ENCODE peak calls at places on chromosome 1, in seven cellular contexts. One of them, this sample, is unnamed.

GRCh38 chr1:153659656-153660055 is 1.2 kb downstream of the SNAPIN start:
- DNase-seq in nephron progenitor cell: no peak
- DNase-seq in GM20000: no peak
- DNase-seq in Calu3: no peak
- DNase-seq in kidney: no peak
- DNase-seq in heart left ventricle: no peak
- DNase-seq in activated B cell treated with CpG ODN at 0.5 μM for 24 hours: no peak
- DNase-seq in this sample: no peak

GRCh38 chr1:201295861-201296260 is 12.6 kb downstream of the PKP1 start:
- DNase-seq in nephron progenitor cell: no peak
- DNase-seq in GM20000: no peak
- DNase-seq in Calu3: no peak
- DNase-seq in kidney: no peak
- DNase-seq in heart left ventricle: no peak
- DNase-seq in activated B cell treated with CpG ODN at 0.5 μM for 24 hours: no peak
- DNase-seq in this sample: no peak

GRCh38 chr1:27633640-27634165 is 1.3 kb downstream of the FGR start:
- DNase-seq in nephron progenitor cell: no peak
- DNase-seq in GM20000: no peak
- DNase-seq in Calu3: no peak
- DNase-seq in kidney: no peak
- DNase-seq in heart left ventricle: no peak
- DNase-seq in activated B cell treated with CpG ODN at 0.5 μM for 24 hours: no peak
- DNase-seq in this sample: no peak

GRCh38 chr1:109804660-109805059 is 40.9 kb upstream of the EPS8L3 start:
- DNase-seq in nephron progenitor cell: no peak
- DNase-seq in GM20000: no peak
- DNase-seq in Calu3: no peak
- DNase-seq in kidney: no peak
- DNase-seq in heart left ventricle: no peak
- DNase-seq in activated B cell treated with CpG ODN at 0.5 μM for 24 hours: no peak
- DNase-seq in this sample: no peak

GRCh38 chr1:88973520-88974137 is 18.8 kb downstream of the KYAT3 start:
- DNase-seq in nephron progenitor cell: no peak
- DNase-seq in GM20000: peak
- DNase-seq in Calu3: no peak
- DNase-seq in kidney: no peak
- DNase-seq in heart left ventricle: no peak
- DNase-seq in activated B cell treated with CpG ODN at 0.5 μM for 24 hours: no peak
- DNase-seq in this sample: no peak

GRCh38 chr1:77407738-77408375 is 126.0 kb downstream of the AK5 start:
- DNase-seq in nephron progenitor cell: no peak
- DNase-seq in GM20000: no peak
- DNase-seq in Calu3: no peak
- DNase-seq in kidney: no peak
- DNase-seq in heart left ventricle: no peak
- DNase-seq in activated B cell treated with CpG ODN at 0.5 μM for 24 hours: no peak
- DNase-seq in this sample: no peak

GRCh38 chr1:244780311-244780710 is 55.1 kb upstream of the COX20 start:
- DNase-seq in nephron progenitor cell: no peak
- DNase-seq in GM20000: no peak
- DNase-seq in Calu3: no peak
- DNase-seq in kidney: no peak
- DNase-seq in heart left ventricle: no peak
- DNase-seq in activated B cell treated with CpG ODN at 0.5 μM for 24 hours: no peak
- DNase-seq in this sample: no peak

GRCh38 chr1:234326493-234327366 is 46.5 kb upstream of the COA6 start:
- DNase-seq in nephron progenitor cell: peak
- DNase-seq in GM20000: peak
- DNase-seq in Calu3: peak
- DNase-seq in kidney: no peak
- DNase-seq in heart left ventricle: no peak
- DNase-seq in activated B cell treated with CpG ODN at 0.5 μM for 24 hours: peak
- DNase-seq in this sample: no peak

GRCh38 chr1:178093958-178094751 is at the start of gene RASAL2:
- DNase-seq in nephron progenitor cell: peak
- DNase-seq in GM20000: peak
- DNase-seq in Calu3: peak
- DNase-seq in kidney: peak
- DNase-seq in heart left ventricle: peak
- DNase-seq in activated B cell treated with CpG ODN at 0.5 μM for 24 hours: peak
- DNase-seq in this sample: peak

GRCh38 chr1:47658161-47658920 is 220.5 kb downstream of the FOXD2 start:
- DNase-seq in nephron progenitor cell: no peak
- DNase-seq in GM20000: no peak
- DNase-seq in Calu3: no peak
- DNase-seq in kidney: no peak
- DNase-seq in heart left ventricle: no peak
- DNase-seq in activated B cell treated with CpG ODN at 0.5 μM for 24 hours: no peak
- DNase-seq in this sample: peak

GRCh38 chr1:168430348-168430747 is 113.4 kb downstream of the XCL2 start:
- DNase-seq in nephron progenitor cell: no peak
- DNase-seq in GM20000: no peak
- DNase-seq in Calu3: no peak
- DNase-seq in kidney: peak
- DNase-seq in heart left ventricle: no peak
- DNase-seq in activated B cell treated with CpG ODN at 0.5 μM for 24 hours: no peak
- DNase-seq in this sample: no peak

GRCh38 chr1:117324357-117324756 is 42.9 kb upstream of the MAN1A2 start:
- DNase-seq in nephron progenitor cell: no peak
- DNase-seq in GM20000: no peak
- DNase-seq in Calu3: no peak
- DNase-seq in kidney: no peak
- DNase-seq in heart left ventricle: no peak
- DNase-seq in activated B cell treated with CpG ODN at 0.5 μM for 24 hours: no peak
- DNase-seq in this sample: no peak

GRCh38 chr1:211210052-211210451 is 49.1 kb upstream of the RCOR3 start:
- DNase-seq in nephron progenitor cell: no peak
- DNase-seq in GM20000: no peak
- DNase-seq in Calu3: no peak
- DNase-seq in kidney: no peak
- DNase-seq in heart left ventricle: no peak
- DNase-seq in activated B cell treated with CpG ODN at 0.5 μM for 24 hours: no peak
- DNase-seq in this sample: no peak

GRCh38 chr1:220879509-220880366 is 495 bp downstream of the HLX start:
- DNase-seq in nephron progenitor cell: peak
- DNase-seq in GM20000: peak
- DNase-seq in Calu3: peak
- DNase-seq in kidney: peak
- DNase-seq in heart left ventricle: peak
- DNase-seq in activated B cell treated with CpG ODN at 0.5 μM for 24 hours: peak
- DNase-seq in this sample: no peak

GRCh38 chr1:220876511-220877347 is 2.5 kb upstream of the HLX start:
- DNase-seq in nephron progenitor cell: peak
- DNase-seq in GM20000: peak
- DNase-seq in Calu3: no peak
- DNase-seq in kidney: peak
- DNase-seq in heart left ventricle: peak
- DNase-seq in activated B cell treated with CpG ODN at 0.5 μM for 24 hours: peak
- DNase-seq in this sample: no peak

GRCh38 chr1:220879090-220879508 is at the start of gene HLX:
- DNase-seq in nephron progenitor cell: peak
- DNase-seq in GM20000: peak
- DNase-seq in Calu3: peak
- DNase-seq in kidney: peak
- DNase-seq in heart left ventricle: peak
- DNase-seq in activated B cell treated with CpG ODN at 0.5 μM for 24 hours: peak
- DNase-seq in this sample: no peak

GRCh38 chr1:220877348-220878095 is 1.7 kb upstream of the HLX start:
- DNase-seq in nephron progenitor cell: no peak
- DNase-seq in GM20000: no peak
- DNase-seq in Calu3: no peak
- DNase-seq in kidney: no peak
- DNase-seq in heart left ventricle: no peak
- DNase-seq in activated B cell treated with CpG ODN at 0.5 μM for 24 hours: no peak
- DNase-seq in this sample: no peak

GRCh38 chr1:220878223-220879081 is 791 bp upstream of the HLX start:
- DNase-seq in nephron progenitor cell: peak
- DNase-seq in GM20000: peak
- DNase-seq in Calu3: no peak
- DNase-seq in kidney: peak
- DNase-seq in heart left ventricle: peak
- DNase-seq in activated B cell treated with CpG ODN at 0.5 μM for 24 hours: no peak
- DNase-seq in this sample: no peak
- TF ChIP-seq CTCF in nephron progenitor cell: no peak
- TF ChIP-seq CTCF in GM20000: no peak
- TF ChIP-seq CTCF in Calu3: no peak
- TF ChIP-seq CTCF in kidney: no peak
- TF ChIP-seq CTCF in heart left ventricle: no peak
- TF ChIP-seq CTCF in activated B cell treated with CpG ODN at 0.5 μM for 24 hours: no peak
- TF ChIP-seq CTCF in this sample: no peak

GRCh38 chr1:71586030-71586429 is 505.2 kb upstream of the ZRANB2 start:
- DNase-seq in nephron progenitor cell: no peak
- DNase-seq in GM20000: no peak
- DNase-seq in Calu3: no peak
- DNase-seq in kidney: no peak
- DNase-seq in heart left ventricle: no peak
- DNase-seq in activated B cell treated with CpG ODN at 0.5 μM for 24 hours: no peak
- DNase-seq in this sample: no peak
- TF ChIP-seq CTCF in nephron progenitor cell: no peak
- TF ChIP-seq CTCF in GM20000: no peak
- TF ChIP-seq CTCF in Calu3: no peak
- TF ChIP-seq CTCF in kidney: no peak
- TF ChIP-seq CTCF in heart left ventricle: no peak
- TF ChIP-seq CTCF in activated B cell treated with CpG ODN at 0.5 μM for 24 hours: no peak
- TF ChIP-seq CTCF in this sample: no peak

GRCh38 chr1:20168547-20169491 is 17.1 kb upstream of the UBXN10 start:
- DNase-seq in nephron progenitor cell: peak
- DNase-seq in GM20000: no peak
- DNase-seq in Calu3: no peak
- DNase-seq in kidney: peak
- DNase-seq in heart left ventricle: peak
- DNase-seq in activated B cell treated with CpG ODN at 0.5 μM for 24 hours: no peak
- DNase-seq in this sample: no peak

GRCh38 chr1:20165522-20165951 is 20.4 kb upstream of the UBXN10 start:
- DNase-seq in nephron progenitor cell: no peak
- DNase-seq in GM20000: no peak
- DNase-seq in Calu3: no peak
- DNase-seq in kidney: peak
- DNase-seq in heart left ventricle: peak
- DNase-seq in activated B cell treated with CpG ODN at 0.5 μM for 24 hours: no peak
- DNase-seq in this sample: no peak

GRCh38 chr1:20167126-20167525 is 18.8 kb upstream of the UBXN10 start:
- DNase-seq in nephron progenitor cell: no peak
- DNase-seq in GM20000: no peak
- DNase-seq in Calu3: no peak
- DNase-seq in kidney: peak
- DNase-seq in heart left ventricle: no peak
- DNase-seq in activated B cell treated with CpG ODN at 0.5 μM for 24 hours: no peak
- DNase-seq in this sample: no peak

GRCh38 chr1:20166047-20166446 is 19.8 kb upstream of the UBXN10 start:
- DNase-seq in nephron progenitor cell: no peak
- DNase-seq in GM20000: no peak
- DNase-seq in Calu3: no peak
- DNase-seq in kidney: peak
- DNase-seq in heart left ventricle: peak
- DNase-seq in activated B cell treated with CpG ODN at 0.5 μM for 24 hours: no peak
- DNase-seq in this sample: no peak

GRCh38 chr1:20164694-20165202 is 21.1 kb upstream of the UBXN10 start:
- DNase-seq in nephron progenitor cell: no peak
- DNase-seq in GM20000: no peak
- DNase-seq in Calu3: no peak
- DNase-seq in kidney: peak
- DNase-seq in heart left ventricle: peak
- DNase-seq in activated B cell treated with CpG ODN at 0.5 μM for 24 hours: no peak
- DNase-seq in this sample: no peak
- TF ChIP-seq CTCF in nephron progenitor cell: no peak
- TF ChIP-seq CTCF in GM20000: no peak
- TF ChIP-seq CTCF in Calu3: no peak
- TF ChIP-seq CTCF in kidney: no peak
- TF ChIP-seq CTCF in heart left ventricle: no peak
- TF ChIP-seq CTCF in activated B cell treated with CpG ODN at 0.5 μM for 24 hours: no peak
- TF ChIP-seq CTCF in this sample: no peak

GRCh38 chr1:41242645-41243171 is 602 bp upstream of the SCMH1 start:
- DNase-seq in nephron progenitor cell: no peak
- DNase-seq in GM20000: no peak
- DNase-seq in Calu3: no peak
- DNase-seq in kidney: no peak
- DNase-seq in heart left ventricle: no peak
- DNase-seq in activated B cell treated with CpG ODN at 0.5 μM for 24 hours: no peak
- DNase-seq in this sample: no peak
- TF ChIP-seq CTCF in nephron progenitor cell: no peak
- TF ChIP-seq CTCF in GM20000: no peak
- TF ChIP-seq CTCF in Calu3: no peak
- TF ChIP-seq CTCF in kidney: no peak
- TF ChIP-seq CTCF in heart left ventricle: no peak
- TF ChIP-seq CTCF in activated B cell treated with CpG ODN at 0.5 μM for 24 hours: no peak
- TF ChIP-seq CTCF in this sample: no peak

This sample was measured in type B pancreatic cell.